ENCODE peak calls at places on chromosomes 7 and 10, in ten cellular contexts. One of them, this sample, is unnamed.
A peak's percentile ranks its signal among the peaks of the same experiment; 100 is the strongest.

GRCh38 chr10:84264611-84265141 is 19.8 kb downstream of the RGR start:
- DNase-seq in PC-9: no peak
- DNase-seq in BJ: no peak
- DNase-seq in brain microvascular endothelial cell: peak; percentile 71
- DNase-seq in CD8-positive, alpha-beta T cell: peak; percentile 74
- DNase-seq in left ventricle myocardium inferior: peak; percentile 50
- DNase-seq in lower lobe of right lung: peak; percentile 70
- DNase-seq in astrocyte of the spinal cord: peak; percentile 63
- DNase-seq in OCI-LY7: peak; percentile 66
- DNase-seq in adrenal gland: peak; percentile 74
- DNase-seq in this sample: no peak

GRCh38 chr10:69479241-69479730 is 28.0 kb downstream of the TSPAN15 start:
- DNase-seq in OCI-LY7: no peak
- DNase-seq in adrenal gland: peak; percentile 55
- DNase-seq in astrocyte of the spinal cord: no peak
- DNase-seq in BJ: no peak
- DNase-seq in PC-9: no peak
- DNase-seq in left ventricle myocardium inferior: peak; percentile 59
- DNase-seq in CD8-positive, alpha-beta T cell: no peak
- DNase-seq in brain microvascular endothelial cell: no peak
- DNase-seq in lower lobe of right lung: no peak
- DNase-seq in this sample: no peak

GRCh38 chr7:20508109-20508508 is 107.4 kb upstream of the ABCB5 start:
- DNase-seq in left ventricle myocardium inferior: no peak
- DNase-seq in lower lobe of right lung: no peak
- DNase-seq in PC-9: peak; percentile 27
- DNase-seq in brain microvascular endothelial cell: no peak
- DNase-seq in adrenal gland: no peak
- DNase-seq in OCI-LY7: no peak
- DNase-seq in BJ: no peak
- DNase-seq in astrocyte of the spinal cord: peak; percentile 14
- DNase-seq in CD8-positive, alpha-beta T cell: no peak
- DNase-seq in this sample: no peak

GRCh38 chr10:128540806-128541739 is 414.9 kb upstream of the MKI67 start:
- DNase-seq in lower lobe of right lung: no peak
- DNase-seq in CD8-positive, alpha-beta T cell: no peak
- DNase-seq in brain microvascular endothelial cell: no peak
- DNase-seq in left ventricle myocardium inferior: peak; percentile 23
- DNase-seq in BJ: no peak
- DNase-seq in PC-9: no peak
- DNase-seq in adrenal gland: no peak
- DNase-seq in OCI-LY7: no peak
- DNase-seq in astrocyte of the spinal cord: no peak
- DNase-seq in this sample: no peak

GRCh38 chr7:157734926-157735640 is 398.3 kb downstream of the DNAJB6 start:
- DNase-seq in BJ: no peak
- DNase-seq in OCI-LY7: no peak
- DNase-seq in adrenal gland: no peak
- DNase-seq in left ventricle myocardium inferior: no peak
- DNase-seq in astrocyte of the spinal cord: no peak
- DNase-seq in PC-9: no peak
- DNase-seq in brain microvascular endothelial cell: no peak
- DNase-seq in lower lobe of right lung: no peak
- DNase-seq in CD8-positive, alpha-beta T cell: no peak
- DNase-seq in this sample: no peak

GRCh38 chr7:157306836-157307533 is 29.8 kb upstream of the DNAJB6 start:
- DNase-seq in brain microvascular endothelial cell: no peak
- DNase-seq in PC-9: no peak
- DNase-seq in CD8-positive, alpha-beta T cell: no peak
- DNase-seq in astrocyte of the spinal cord: no peak
- DNase-seq in BJ: no peak
- DNase-seq in adrenal gland: no peak
- DNase-seq in left ventricle myocardium inferior: no peak
- DNase-seq in lower lobe of right lung: no peak
- DNase-seq in OCI-LY7: no peak
- DNase-seq in this sample: no peak

GRCh38 chr7:50640256-50640655 is 75.1 kb upstream of the DDC start:
- DNase-seq in lower lobe of right lung: no peak
- DNase-seq in PC-9: no peak
- DNase-seq in left ventricle myocardium inferior: no peak
- DNase-seq in brain microvascular endothelial cell: no peak
- DNase-seq in CD8-positive, alpha-beta T cell: no peak
- DNase-seq in adrenal gland: no peak
- DNase-seq in BJ: no peak
- DNase-seq in astrocyte of the spinal cord: no peak
- DNase-seq in OCI-LY7: no peak
- DNase-seq in this sample: no peak

GRCh38 chr7:542935-543789 is 23.5 kb upstream of the PDGFA start:
- DNase-seq in lower lobe of right lung: peak; percentile 39
- DNase-seq in CD8-positive, alpha-beta T cell: peak; percentile 3
- DNase-seq in PC-9: peak; percentile 89
- DNase-seq in BJ: peak; percentile 84
- DNase-seq in adrenal gland: peak; percentile 68
- DNase-seq in brain microvascular endothelial cell: peak; percentile 82
- DNase-seq in astrocyte of the spinal cord: peak; percentile 89
- DNase-seq in left ventricle myocardium inferior: no peak
- DNase-seq in OCI-LY7: no peak
- DNase-seq in this sample: no peak

GRCh38 chr7:157320607-157320979 is 16.2 kb upstream of the DNAJB6 start:
- DNase-seq in adrenal gland: no peak
- DNase-seq in BJ: no peak
- DNase-seq in left ventricle myocardium inferior: no peak
- DNase-seq in CD8-positive, alpha-beta T cell: no peak
- DNase-seq in brain microvascular endothelial cell: no peak
- DNase-seq in PC-9: no peak
- DNase-seq in OCI-LY7: no peak
- DNase-seq in astrocyte of the spinal cord: peak; percentile 52
- DNase-seq in lower lobe of right lung: no peak
- DNase-seq in this sample: no peak

GRCh38 chr7:130277763-130278643 is 11.3 kb downstream of the CPA2 start:
- DNase-seq in PC-9: no peak
- DNase-seq in BJ: no peak
- DNase-seq in adrenal gland: peak; percentile 57
- DNase-seq in OCI-LY7: no peak
- DNase-seq in lower lobe of right lung: no peak
- DNase-seq in CD8-positive, alpha-beta T cell: no peak
- DNase-seq in brain microvascular endothelial cell: peak; percentile 59
- DNase-seq in astrocyte of the spinal cord: peak; percentile 77
- DNase-seq in left ventricle myocardium inferior: peak; percentile 39
- DNase-seq in this sample: no peak

GRCh38 chr10:119253433-119254174 is 46.2 kb downstream of the GRK5 start:
- DNase-seq in CD8-positive, alpha-beta T cell: no peak
- DNase-seq in left ventricle myocardium inferior: peak; percentile 75
- DNase-seq in OCI-LY7: no peak
- DNase-seq in brain microvascular endothelial cell: peak; percentile 96
- DNase-seq in adrenal gland: peak; percentile 85
- DNase-seq in BJ: peak; percentile 92
- DNase-seq in astrocyte of the spinal cord: peak; percentile 97
- DNase-seq in PC-9: peak; percentile 80
- DNase-seq in lower lobe of right lung: no peak
- DNase-seq in this sample: peak; percentile 87

GRCh38 chr7:133959505-133959904 is 167.6 kb upstream of the LRGUK start:
- DNase-seq in PC-9: no peak
- DNase-seq in brain microvascular endothelial cell: no peak
- DNase-seq in CD8-positive, alpha-beta T cell: no peak
- DNase-seq in BJ: no peak
- DNase-seq in lower lobe of right lung: no peak
- DNase-seq in astrocyte of the spinal cord: no peak
- DNase-seq in adrenal gland: no peak
- DNase-seq in left ventricle myocardium inferior: no peak
- DNase-seq in OCI-LY7: no peak
- DNase-seq in this sample: no peak

GRCh38 chr10:100448977-100449376 is 13.8 kb upstream of the WNT8B start:
- DNase-seq in astrocyte of the spinal cord: no peak
- DNase-seq in brain microvascular endothelial cell: no peak
- DNase-seq in adrenal gland: no peak
- DNase-seq in left ventricle myocardium inferior: no peak
- DNase-seq in PC-9: no peak
- DNase-seq in BJ: no peak
- DNase-seq in CD8-positive, alpha-beta T cell: no peak
- DNase-seq in lower lobe of right lung: no peak
- DNase-seq in OCI-LY7: no peak
- DNase-seq in this sample: no peak

GRCh38 chr10:97875391-97875790 is 25.7 kb downstream of the GOLGA7B start:
- DNase-seq in adrenal gland: no peak
- DNase-seq in BJ: no peak
- DNase-seq in left ventricle myocardium inferior: no peak
- DNase-seq in CD8-positive, alpha-beta T cell: no peak
- DNase-seq in OCI-LY7: no peak
- DNase-seq in lower lobe of right lung: no peak
- DNase-seq in brain microvascular endothelial cell: no peak
- DNase-seq in PC-9: no peak
- DNase-seq in astrocyte of the spinal cord: no peak
- DNase-seq in this sample: no peak

GRCh38 chr7:133053321-133053891 is 28.5 kb downstream of the CHCHD3 start:
- DNase-seq in left ventricle myocardium inferior: no peak
- DNase-seq in BJ: peak; percentile 92
- DNase-seq in PC-9: no peak
- DNase-seq in astrocyte of the spinal cord: peak; percentile 94
- DNase-seq in lower lobe of right lung: no peak
- DNase-seq in brain microvascular endothelial cell: peak; percentile 96
- DNase-seq in CD8-positive, alpha-beta T cell: no peak
- DNase-seq in adrenal gland: no peak
- DNase-seq in OCI-LY7: no peak
- DNase-seq in this sample: peak; percentile 61

GRCh38 chr7:65509368-65510186 is 135.9 kb downstream of the ZNF92 start:
- DNase-seq in OCI-LY7: peak; percentile 78
- DNase-seq in PC-9: no peak
- DNase-seq in brain microvascular endothelial cell: no peak
- DNase-seq in astrocyte of the spinal cord: no peak
- DNase-seq in BJ: no peak
- DNase-seq in adrenal gland: no peak
- DNase-seq in CD8-positive, alpha-beta T cell: no peak
- DNase-seq in left ventricle myocardium inferior: peak; percentile 7
- DNase-seq in lower lobe of right lung: no peak
- DNase-seq in this sample: no peak
- H3K4me3 ChIP-seq in OCI-LY7: peak overlapping the region; percentile 79
- H3K4me3 ChIP-seq in PC-9: no peak overlapping the region
- H3K4me3 ChIP-seq in brain microvascular endothelial cell: peak overlapping the region; percentile 40
- H3K4me3 ChIP-seq in astrocyte of the spinal cord: peak overlapping the region; percentile 20
- H3K4me3 ChIP-seq in BJ: peak overlapping the region; percentile 25
- H3K4me3 ChIP-seq in adrenal gland: no peak overlapping the region
- H3K4me3 ChIP-seq in CD8-positive, alpha-beta T cell: peak overlapping the region; percentile 49
- H3K4me3 ChIP-seq in left ventricle myocardium inferior: peak overlapping the region; percentile 66
- H3K4me3 ChIP-seq in lower lobe of right lung: peak overlapping the region; percentile 41
- H3K4me3 ChIP-seq in this sample: peak overlapping the region; percentile 11

GRCh38 chr10:133042816-133043215 is 44.9 kb upstream of the ADGRA1 start:
- DNase-seq in OCI-LY7: no peak
- DNase-seq in adrenal gland: no peak
- DNase-seq in brain microvascular endothelial cell: no peak
- DNase-seq in lower lobe of right lung: no peak
- DNase-seq in CD8-positive, alpha-beta T cell: no peak
- DNase-seq in astrocyte of the spinal cord: no peak
- DNase-seq in BJ: no peak
- DNase-seq in left ventricle myocardium inferior: no peak
- DNase-seq in PC-9: no peak
- DNase-seq in this sample: no peak

GRCh38 chr10:133039823-133040704 is 47.7 kb upstream of the ADGRA1 start:
- DNase-seq in OCI-LY7: no peak
- DNase-seq in adrenal gland: no peak
- DNase-seq in brain microvascular endothelial cell: no peak
- DNase-seq in left ventricle myocardium inferior: no peak
- DNase-seq in CD8-positive, alpha-beta T cell: no peak
- DNase-seq in BJ: no peak
- DNase-seq in astrocyte of the spinal cord: no peak
- DNase-seq in lower lobe of right lung: no peak
- DNase-seq in PC-9: no peak
- DNase-seq in this sample: no peak

GRCh38 chr10:133041101-133041500 is 46.6 kb upstream of the ADGRA1 start:
- DNase-seq in CD8-positive, alpha-beta T cell: no peak
- DNase-seq in BJ: no peak
- DNase-seq in PC-9: no peak
- DNase-seq in left ventricle myocardium inferior: no peak
- DNase-seq in brain microvascular endothelial cell: no peak
- DNase-seq in lower lobe of right lung: no peak
- DNase-seq in astrocyte of the spinal cord: no peak
- DNase-seq in OCI-LY7: no peak
- DNase-seq in adrenal gland: no peak
- DNase-seq in this sample: no peak

GRCh38 chr10:133043541-133044225 is 44.0 kb upstream of the ADGRA1 start:
- DNase-seq in CD8-positive, alpha-beta T cell: no peak
- DNase-seq in adrenal gland: no peak
- DNase-seq in BJ: no peak
- DNase-seq in astrocyte of the spinal cord: no peak
- DNase-seq in PC-9: no peak
- DNase-seq in brain microvascular endothelial cell: no peak
- DNase-seq in lower lobe of right lung: no peak
- DNase-seq in OCI-LY7: no peak
- DNase-seq in left ventricle myocardium inferior: no peak
- DNase-seq in this sample: no peak

GRCh38 chr10:133042061-133042460 is 45.7 kb upstream of the ADGRA1 start:
- DNase-seq in PC-9: no peak
- DNase-seq in BJ: no peak
- DNase-seq in lower lobe of right lung: no peak
- DNase-seq in OCI-LY7: no peak
- DNase-seq in adrenal gland: no peak
- DNase-seq in astrocyte of the spinal cord: no peak
- DNase-seq in CD8-positive, alpha-beta T cell: no peak
- DNase-seq in brain microvascular endothelial cell: no peak
- DNase-seq in left ventricle myocardium inferior: no peak
- DNase-seq in this sample: no peak
- TF ChIP-seq CTCF in PC-9: no peak
- TF ChIP-seq CTCF in BJ: no peak
- TF ChIP-seq CTCF in lower lobe of right lung: no peak
- TF ChIP-seq CTCF in OCI-LY7: no peak
- TF ChIP-seq CTCF in adrenal gland: no peak
- TF ChIP-seq CTCF in astrocyte of the spinal cord: no peak
- TF ChIP-seq CTCF in CD8-positive, alpha-beta T cell: no peak
- TF ChIP-seq CTCF in brain microvascular endothelial cell: no peak
- TF ChIP-seq CTCF in left ventricle myocardium inferior: no peak
- TF ChIP-seq CTCF in this sample: no peak

GRCh38 chr7:71155236-71155635 is 23.3 kb downstream of the GALNT17 start:
- DNase-seq in CD8-positive, alpha-beta T cell: no peak
- DNase-seq in brain microvascular endothelial cell: no peak
- DNase-seq in PC-9: no peak
- DNase-seq in OCI-LY7: no peak
- DNase-seq in adrenal gland: no peak
- DNase-seq in BJ: no peak
- DNase-seq in astrocyte of the spinal cord: no peak
- DNase-seq in lower lobe of right lung: no peak
- DNase-seq in left ventricle myocardium inferior: no peak
- DNase-seq in this sample: no peak
- H3K4me3 ChIP-seq in CD8-positive, alpha-beta T cell: no peak overlapping the region
- H3K4me3 ChIP-seq in brain microvascular endothelial cell: no peak overlapping the region
- H3K4me3 ChIP-seq in PC-9: no peak overlapping the region
- H3K4me3 ChIP-seq in OCI-LY7: no peak overlapping the region
- H3K4me3 ChIP-seq in adrenal gland: no peak overlapping the region
- H3K4me3 ChIP-seq in BJ: no peak overlapping the region
- H3K4me3 ChIP-seq in astrocyte of the spinal cord: no peak overlapping the region
- H3K4me3 ChIP-seq in lower lobe of right lung: no peak overlapping the region
- H3K4me3 ChIP-seq in left ventricle myocardium inferior: no peak overlapping the region
- H3K4me3 ChIP-seq in this sample: no peak overlapping the region

DNA sequence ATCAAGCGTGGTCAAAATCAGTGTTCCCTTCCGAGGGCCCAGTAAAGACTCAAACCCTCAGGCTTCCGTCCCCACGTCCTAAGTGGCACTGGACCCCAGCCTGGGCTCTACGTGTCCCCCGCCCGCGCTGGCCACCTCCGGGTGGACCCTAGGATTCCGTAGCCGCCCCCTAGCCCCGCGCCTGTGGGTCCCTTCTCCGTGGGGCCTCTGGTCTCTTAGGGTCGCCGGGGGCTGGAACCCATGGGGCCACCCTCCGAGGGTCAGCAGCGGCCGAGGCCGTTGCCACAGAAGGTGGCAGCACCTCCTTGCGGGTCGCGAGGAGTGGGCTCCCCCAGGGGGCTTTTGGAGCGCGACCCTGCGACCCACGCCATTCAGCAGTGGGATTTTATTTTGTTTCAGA is 170.5 kb upstream of the EEPD1 start:
- DNase-seq in OCI-LY7: no peak
- DNase-seq in adrenal gland: no peak
- DNase-seq in CD8-positive, alpha-beta T cell: no peak
- DNase-seq in left ventricle myocardium inferior: no peak
- DNase-seq in astrocyte of the spinal cord: no peak
- DNase-seq in brain microvascular endothelial cell: no peak
- DNase-seq in lower lobe of right lung: no peak
- DNase-seq in BJ: no peak
- DNase-seq in PC-9: no peak
- DNase-seq in this sample: no peak
- TF ChIP-seq CTCF in OCI-LY7: no peak
- TF ChIP-seq CTCF in adrenal gland: no peak
- TF ChIP-seq CTCF in CD8-positive, alpha-beta T cell: no peak
- TF ChIP-seq CTCF in left ventricle myocardium inferior: no peak
- TF ChIP-seq CTCF in astrocyte of the spinal cord: no peak
- TF ChIP-seq CTCF in brain microvascular endothelial cell: no peak
- TF ChIP-seq CTCF in lower lobe of right lung: no peak
- TF ChIP-seq CTCF in BJ: no peak
- TF ChIP-seq CTCF in PC-9: no peak
- TF ChIP-seq CTCF in this sample: no peak

This sample was measured in HFF-Myc.